ENCODE peak calls at places on chromosomes 16 and 17, in five cellular contexts. Q is trophoblast cell, R is neuronal stem cell, O is mesenchymal stem cell, N is H1. C is an unnamed sample.
A peak's percentile ranks its signal among the peaks of the same experiment; 100 is the strongest.

GRCh38 chr17:65930140-65930715 is 261.7 kb downstream of the CEP112 start:
- DNase-seq in Q (no peak), R (no peak), O (no peak), N (no peak), C (no peak)

GRCh38 chr17:45942284-45942683 is 47.9 kb downstream of the MAPT start:
- DNase-seq in Q (no peak), R (no peak), O (no peak), N (no peak), C (no peak)

GRCh38 chr17:82592751-82593589 is 55.3 kb downstream of the WDR45B start:
- DNase-seq in Q (peak; percentile 38), R (peak; percentile 47), O (peak; percentile 84), N (peak; percentile 63), C (peak; percentile 82)

GRCh38 chr17:82031303-82031884 is at the start of gene RAC3:
- DNase-seq in Q (no peak), R (peak; percentile 72), O (peak; percentile 39), N (no peak), C (no peak)

GRCh38 chr16:12239953-12240485 is 263.5 kb downstream of the SNX29 start:
- DNase-seq in Q (no peak), R (no peak), O (no peak), N (no peak), C (no peak)

GRCh38 chr17:48546187-48546923 is 1.4 kb upstream of the HOXB2 start:
- DNase-seq in Q (no peak), R (no peak), O (peak; percentile 76), N (no peak), C (peak; percentile 78)

GRCh38 chr16:72371307-72372081 is 199.5 kb upstream of the PMFBP1 start:
- DNase-seq in Q (no peak), R (peak; percentile 56), O (peak; percentile 65), N (no peak), C (peak; percentile 75)

GRCh38 chr17:48544356-48545021 is 420 bp downstream of the HOXB2 start:
- DNase-seq in Q (no peak), R (no peak), O (peak; percentile 90), N (no peak), C (peak; percentile 79)

GRCh38 chr17:35577826-35578194 is 561 bp downstream of the PEX12 start:
- DNase-seq in Q (no peak), R (no peak), O (peak; percentile 50), N (no peak), C (no peak)

GRCh38 chr17:83046759-83047478 is 32.5 kb upstream of the METRNL start:
- DNase-seq in Q (no peak), R (no peak), O (no peak), N (peak; percentile 2), C (no peak)

GRCh38 chr16:48444574-48444973 is 59.4 kb upstream of the SIAH1 start:
- DNase-seq in Q (peak; percentile 30), R (no peak), O (peak; percentile 92), N (no peak), C (no peak)

GRCh38 chr16:4537376-4538066 is 1.1 kb downstream of the CDIP1 start:
- DNase-seq in Q (no peak), R (no peak), O (peak; percentile 25), N (peak; percentile 75), C (peak; percentile 61)

GRCh38 chr17:72466199-72466598 is 345.4 kb downstream of the SOX9 start:
- DNase-seq in Q (peak; percentile 81), R (no peak), O (peak; percentile 72), N (no peak), C (no peak)

GRCh38 chr16:24737391-24737871 is 8.0 kb downstream of the TNRC6A start:
- DNase-seq in Q (no peak), R (no peak), O (peak; percentile 25), N (no peak), C (no peak)

GRCh38 chr16:252366-253337 is 18.0 kb downstream of the FAM234A start:
- DNase-seq in Q (no peak), R (no peak), O (no peak), N (no peak), C (no peak)

GRCh38 chr17:18980682-18981384 is 23.7 kb downstream of the FAM83G start:
- DNase-seq in Q (peak; percentile 83), R (no peak), O (no peak), N (no peak), C (no peak)

GRCh38 chr17:40696651-40697072 is 6.9 kb downstream of the KRT24 start:
- DNase-seq in Q (no peak), R (no peak), O (no peak), N (no peak), C (no peak)

GRCh38 chr17:64017381-64017980 is 3.0 kb downstream of the ICAM2 start:
- DNase-seq in Q (no peak), R (no peak), O (no peak), N (no peak), C (no peak)

GRCh38 chr17:82152556-82153294 is 54.7 kb upstream of the FASN start:
- DNase-seq in Q (peak; percentile 98), R (no peak), O (no peak), N (no peak), C (no peak)

GRCh38 chr17:18033442-18034099 is 5.4 kb downstream of the ATPAF2 start:
- DNase-seq in Q (peak; percentile 65), R (peak; percentile 64), O (peak; percentile 88), N (no peak), C (peak; percentile 53)

GRCh38 chr17:13953871-13954270 is 115.4 kb upstream of the COX10 start:
- DNase-seq in Q (no peak), R (no peak), O (peak; percentile 48), N (no peak), C (no peak)

GRCh38 chr16:85056211-85056748 is 28.7 kb downstream of the KIAA0513 start:
- DNase-seq in Q (no peak), R (no peak), O (peak; percentile 65), N (no peak), C (peak; percentile 57)

GRCh38 chr16:22296225-22297113 is 740 bp upstream of the POLR3E start:
- DNase-seq in Q (no peak), R (no peak), O (peak; percentile 12), N (peak; percentile 63), C (no peak)

GRCh38 chr16:31504159-31504558 is 4.0 kb downstream of the RUSF1 start:
- DNase-seq in Q (no peak), R (no peak), O (no peak), N (no peak), C (no peak)

GRCh38 chr16:4913130-4913773 is 23.7 kb downstream of the PPL start:
- DNase-seq in Q (no peak), R (no peak), O (no peak), N (no peak), C (no peak)

GRCh38 chr17:43468746-43469544 is 14.8 kb upstream of the DHX8 start:
- DNase-seq in Q (peak; percentile 70), R (no peak), O (peak; percentile 83), N (no peak), C (no peak)

GRCh38 chr17:37708616-37709212 is 36.1 kb downstream of the HNF1B start:
- DNase-seq in Q (no peak), R (no peak), O (peak; percentile 19), N (no peak), C (no peak)

GRCh38 chr17:49471089-49471683 is 23.9 kb upstream of the NGFR start:
- DNase-seq in Q (peak; percentile 26), R (no peak), O (peak; percentile 35), N (no peak), C (peak; percentile 68)

GRCh38 chr16:88458039-88458772 is 5.1 kb downstream of the ZFPM1 start:
- DNase-seq in Q (no peak), R (no peak), O (no peak), N (no peak), C (no peak)

GRCh38 chr16:88453621-88454314 is 688 bp downstream of the ZFPM1 start:
- DNase-seq in Q (peak; percentile 78), R (no peak), O (peak; percentile 33), N (no peak), C (no peak)

GRCh38 chr16:88454315-88455057 is 1.4 kb downstream of the ZFPM1 start:
- DNase-seq in Q (no peak), R (no peak), O (no peak), N (peak; percentile 61), C (no peak)

GRCh38 chr16:88456356-88457292 is 3.5 kb downstream of the ZFPM1 start:
- DNase-seq in Q (no peak), R (no peak), O (no peak), N (no peak), C (no peak)

DNA sequence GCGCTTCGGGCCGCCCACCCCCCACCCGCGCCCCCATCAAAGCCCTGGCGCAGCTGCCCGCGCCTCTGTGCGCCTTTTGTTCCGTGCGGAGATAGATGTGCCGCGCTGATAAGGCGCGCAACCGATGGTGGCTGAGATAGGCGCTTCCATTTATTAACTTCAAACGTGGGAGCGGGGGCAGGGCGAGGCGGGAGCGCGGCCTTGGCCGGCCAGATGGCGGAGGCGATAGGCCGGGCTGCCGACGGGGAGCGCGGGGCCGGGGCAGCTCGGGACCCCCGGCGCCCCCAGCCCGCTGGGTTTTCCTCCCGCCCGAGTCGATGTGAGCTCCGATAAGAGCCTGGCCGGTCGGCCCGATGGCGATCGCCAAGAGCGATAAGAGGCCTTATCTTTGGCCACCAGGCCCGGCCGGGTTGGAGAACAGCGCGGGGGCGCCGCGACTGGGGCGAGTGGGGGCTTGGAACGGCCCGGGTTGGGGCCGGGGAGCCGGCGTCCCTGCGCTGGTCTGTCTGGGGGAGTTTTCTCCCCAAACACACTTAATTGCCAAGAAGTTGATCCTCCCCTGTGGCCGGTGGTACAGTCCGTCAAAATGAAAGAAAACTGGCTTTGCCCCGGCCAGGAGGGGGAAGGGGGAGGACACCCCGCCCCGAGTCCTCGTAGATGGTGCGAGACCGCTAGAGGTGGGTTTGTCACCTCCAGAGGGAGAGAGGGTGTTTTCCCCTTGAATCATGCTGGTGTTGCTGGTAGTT is 2.7 kb downstream of the ZFPM1 start:
- DNase-seq in Q (peak; percentile 46), R (no peak), O (peak; percentile 61), N (peak; percentile 67), C (no peak)
- H3K9ac ChIP-seq in Q (no peak overlapping the region), R (peak overlapping the region; percentile 21), O (peak overlapping the region; percentile 80), N (peak overlapping the region; percentile 20), C (no peak overlapping the region)

DNA sequence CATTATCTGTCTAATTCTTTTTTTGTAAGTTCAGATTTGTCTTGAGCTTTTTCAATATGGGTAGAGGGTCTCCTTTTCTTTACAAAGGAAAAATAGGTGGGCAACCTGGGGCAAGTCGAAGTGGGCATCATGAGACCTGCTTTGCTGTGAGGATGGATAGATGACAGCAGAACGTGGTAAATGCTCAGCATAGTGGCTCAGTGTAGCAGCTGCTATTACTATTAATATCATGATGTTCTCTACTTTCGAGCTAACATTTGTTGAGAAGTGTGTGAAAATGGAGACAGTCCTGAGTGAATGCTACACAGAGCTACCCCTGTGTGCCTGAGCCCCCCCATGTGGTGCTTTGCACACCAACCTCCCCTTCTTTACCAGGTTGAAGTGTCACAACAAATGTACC is 39.0 kb upstream of the LGALS9 start:
- DNase-seq in Q (no peak), R (no peak), O (no peak), N (no peak), C (no peak)
- H2BK12ac ChIP-seq in Q (no peak overlapping the region), R (no peak overlapping the region), O (no peak overlapping the region), N (no peak overlapping the region), C (no peak overlapping the region)

GRCh38 chr16:49838639-49839461 is 17.1 kb downstream of the ZNF423 start:
- DNase-seq in Q (no peak), R (peak; percentile 50), O (no peak), N (no peak), C (no peak)
- H3K4ac ChIP-seq in Q (peak overlapping the region; percentile 55), R (no peak overlapping the region), O (no peak overlapping the region), N (no peak overlapping the region), C (no peak overlapping the region)

DNA sequence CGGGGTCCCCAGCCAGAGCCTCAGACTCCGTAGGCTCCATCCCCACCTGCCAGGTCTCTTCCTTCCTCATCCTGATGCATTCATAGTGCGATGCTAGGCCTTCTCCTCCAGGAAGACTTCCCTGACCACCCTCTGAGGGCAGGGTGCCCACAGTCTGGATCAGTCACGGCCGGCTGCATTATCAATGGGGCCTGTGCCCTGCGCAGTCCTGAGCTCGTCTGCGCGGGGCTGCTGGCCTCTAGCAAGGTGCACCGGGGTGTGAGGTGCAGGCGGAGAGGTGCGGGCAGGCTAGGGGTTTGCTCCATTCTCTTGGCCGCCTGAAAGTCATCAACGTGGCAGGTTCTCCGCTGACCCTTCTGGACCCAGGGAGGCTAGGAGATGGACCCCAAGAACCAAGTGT is 56.9 kb upstream of the ACSF3 start:
- DNase-seq in Q (no peak), R (no peak), O (no peak), N (no peak), C (no peak)
- H3K9ac ChIP-seq in Q (no peak overlapping the region), R (no peak overlapping the region), O (no peak overlapping the region), N (no peak overlapping the region), C (no peak overlapping the region)